ENCODE peak calls at places on chromosome 20, in eight cellular contexts. One of them, this sample, is unnamed.
A peak's percentile ranks its signal among the peaks of the same experiment; 100 is the strongest.

GRCh38 chr20:44142416-44142815 is 44.6 kb downstream of the JPH2 start:
- DNase-seq in spleen: no peak
- DNase-seq in activated CD4-positive, CD25-positive, alpha-beta regulatory T cell: no peak
- DNase-seq in neural crest cell: no peak
- DNase-seq in Ammon's horn: no peak
- DNase-seq in left cardiac atrium: no peak
- DNase-seq in tibial artery: no peak
- DNase-seq in thoracic aorta: no peak
- DNase-seq in this sample: no peak

GRCh38 chr20:51736947-51737346 is 31.2 kb downstream of the ATP9A start:
- DNase-seq in activated CD4-positive, CD25-positive, alpha-beta regulatory T cell: no peak
- DNase-seq in tibial artery: no peak
- DNase-seq in thoracic aorta: no peak
- DNase-seq in Ammon's horn: no peak
- DNase-seq in neural crest cell: no peak
- DNase-seq in left cardiac atrium: no peak
- DNase-seq in spleen: no peak
- DNase-seq in this sample: no peak

GRCh38 chr20:45538209-45538798 is 978 bp downstream of the WFDC6 start:
- DNase-seq in activated CD4-positive, CD25-positive, alpha-beta regulatory T cell: no peak
- DNase-seq in spleen: no peak
- DNase-seq in thoracic aorta: no peak
- DNase-seq in Ammon's horn: no peak
- DNase-seq in left cardiac atrium: no peak
- DNase-seq in neural crest cell: no peak
- DNase-seq in tibial artery: no peak
- DNase-seq in this sample: no peak

GRCh38 chr20:31568773-31569162 is 36.3 kb upstream of the ID1 start:
- DNase-seq in neural crest cell: no peak
- DNase-seq in activated CD4-positive, CD25-positive, alpha-beta regulatory T cell: no peak
- DNase-seq in tibial artery: no peak
- DNase-seq in Ammon's horn: no peak
- DNase-seq in thoracic aorta: no peak
- DNase-seq in spleen: no peak
- DNase-seq in left cardiac atrium: no peak
- DNase-seq in this sample: no peak

GRCh38 chr20:53959849-53960585 is 110.4 kb downstream of the BCAS1 start:
- DNase-seq in Ammon's horn: no peak
- DNase-seq in activated CD4-positive, CD25-positive, alpha-beta regulatory T cell: no peak
- DNase-seq in tibial artery: peak; percentile 59
- DNase-seq in spleen: no peak
- DNase-seq in neural crest cell: no peak
- DNase-seq in left cardiac atrium: no peak
- DNase-seq in thoracic aorta: no peak
- DNase-seq in this sample: peak; percentile 32

GRCh38 chr20:48238781-48239180 is 453.5 kb upstream of the SULF2 start:
- DNase-seq in tibial artery: no peak
- DNase-seq in spleen: no peak
- DNase-seq in neural crest cell: no peak
- DNase-seq in activated CD4-positive, CD25-positive, alpha-beta regulatory T cell: no peak
- DNase-seq in Ammon's horn: peak; percentile 16
- DNase-seq in left cardiac atrium: no peak
- DNase-seq in thoracic aorta: no peak
- DNase-seq in this sample: no peak

GRCh38 chr20:9837634-9838033 is 1.2 kb downstream of the PAK5 start:
- DNase-seq in left cardiac atrium: no peak
- DNase-seq in thoracic aorta: no peak
- DNase-seq in Ammon's horn: no peak
- DNase-seq in activated CD4-positive, CD25-positive, alpha-beta regulatory T cell: no peak
- DNase-seq in tibial artery: no peak
- DNase-seq in neural crest cell: no peak
- DNase-seq in spleen: no peak
- DNase-seq in this sample: no peak

GRCh38 chr20:37311710-37312355 is 22.4 kb downstream of the MANBAL start:
- DNase-seq in Ammon's horn: no peak
- DNase-seq in left cardiac atrium: no peak
- DNase-seq in tibial artery: no peak
- DNase-seq in thoracic aorta: no peak
- DNase-seq in activated CD4-positive, CD25-positive, alpha-beta regulatory T cell: no peak
- DNase-seq in spleen: no peak
- DNase-seq in neural crest cell: no peak
- DNase-seq in this sample: no peak

GRCh38 chr20:51275816-51276215 is 252.9 kb upstream of the KCNG1 start:
- DNase-seq in activated CD4-positive, CD25-positive, alpha-beta regulatory T cell: no peak
- DNase-seq in thoracic aorta: no peak
- DNase-seq in spleen: no peak
- DNase-seq in tibial artery: no peak
- DNase-seq in left cardiac atrium: no peak
- DNase-seq in Ammon's horn: peak; percentile 67
- DNase-seq in neural crest cell: no peak
- DNase-seq in this sample: no peak

GRCh38 chr20:38337561-38338140 is 8.6 kb upstream of the LBP start:
- DNase-seq in left cardiac atrium: peak; percentile 38
- DNase-seq in thoracic aorta: no peak
- DNase-seq in spleen: no peak
- DNase-seq in neural crest cell: peak; percentile 44
- DNase-seq in Ammon's horn: peak; percentile 56
- DNase-seq in activated CD4-positive, CD25-positive, alpha-beta regulatory T cell: no peak
- DNase-seq in tibial artery: no peak
- DNase-seq in this sample: no peak

GRCh38 chr20:43388267-43389081 is 69.2 kb upstream of the SRSF6 start:
- DNase-seq in activated CD4-positive, CD25-positive, alpha-beta regulatory T cell: no peak
- DNase-seq in Ammon's horn: peak; percentile 32
- DNase-seq in neural crest cell: no peak
- DNase-seq in spleen: no peak
- DNase-seq in thoracic aorta: no peak
- DNase-seq in left cardiac atrium: peak; percentile 86
- DNase-seq in tibial artery: peak; percentile 56
- DNase-seq in this sample: no peak